ENCODE peak calls at places on chromosomes 11 and 22, in four cellular contexts. M is thoracic aorta, N is dorsolateral prefrontal cortex, L is astrocyte of the spinal cord. X is an unnamed sample.

GRCh38 chr22:37599161-37599560 is 9.5 kb upstream of the GGA1 start:
- DNase-seq in M (no peak), N (no peak), L (no peak), X (no peak)

GRCh38 chr11:19552100-19552499 is 160.5 kb upstream of the NAV2 start:
- DNase-seq in M (no peak), N (no peak), L (no peak), X (no peak)

GRCh38 chr11:104320091-104320490 is 156.1 kb upstream of the PDGFD start:
- DNase-seq in M (no peak), N (no peak), L (peak; percentile 32), X (no peak)

GRCh38 chr11:11776714-11777113 is 65.1 kb upstream of the USP47 start:
- DNase-seq in M (no peak), N (no peak), L (no peak), X (no peak)

GRCh38 chr11:75931124-75931523 is 116.1 kb downstream of the UVRAG start:
- DNase-seq in M (no peak), N (no peak), L (peak; percentile 45), X (no peak)

GRCh38 chr11:82936261-82936660 is 34.7 kb downstream of the DDIAS start:
- DNase-seq in M (no peak), N (no peak), L (peak; percentile 13), X (no peak)

GRCh38 chr11:10728779-10729472 is 22.1 kb upstream of the CTR9 start:
- DNase-seq in M (no peak), N (no peak), L (no peak), X (no peak)

GRCh38 chr22:29112102-29112501 is 39.3 kb downstream of the KREMEN1 start:
- DNase-seq in M (no peak), N (no peak), L (no peak), X (no peak)

GRCh38 chr11:57523419-57523818 is 7.1 kb downstream of the TIMM10 start:
- DNase-seq in M (no peak), N (no peak), L (no peak), X (no peak)

GRCh38 chr11:5700422-5701064 is 11.0 kb downstream of the TRIM22 start:
- DNase-seq in M (no peak), N (no peak), L (no peak), X (no peak)

GRCh38 chr11:112128483-112129121 is 35.3 kb downstream of the IL18 start:
- DNase-seq in M (no peak), N (peak; percentile 62), L (peak; percentile 75), X (no peak)

GRCh38 chr11:75760710-75761493 is 7.7 kb upstream of the DGAT2 start:
- DNase-seq in M (no peak), N (no peak), L (peak; percentile 36), X (no peak)

GRCh38 chr11:124623861-124624525 is 1.3 kb downstream of the TBRG1 start:
- DNase-seq in M (no peak), N (no peak), L (no peak), X (no peak)

GRCh38 chr11:119320593-119321524 is 3.9 kb upstream of the MCAM start:
- DNase-seq in M (no peak), N (no peak), L (peak; percentile 67), X (no peak)

GRCh38 chr22:49140921-49141680 is 686.6 kb downstream of the BRD1 start:
- DNase-seq in M (no peak), N (no peak), L (no peak), X (no peak)

GRCh38 chr11:131811380-131811779 is 441.0 kb downstream of the NTM start:
- DNase-seq in M (no peak), N (no peak), L (no peak), X (no peak)

GRCh38 chr11:48036011-48036410 is 55.7 kb downstream of the PTPRJ start:
- DNase-seq in M (no peak), N (no peak), L (no peak), X (no peak)

GRCh38 chr22:20885557-20886323 is 26.9 kb downstream of the SNAP29 start:
- DNase-seq in M (peak; percentile 27), N (peak; percentile 77), L (peak; percentile 79), X (no peak)

GRCh38 chr11:33700425-33701271 is at the start of gene C11orf91:
- DNase-seq in M (peak; percentile 91), N (peak; percentile 96), L (peak; percentile 98), X (peak; percentile 66)

GRCh38 chr11:79441159-79441875 is 487 bp upstream of the TENM4 start:
- DNase-seq in M (no peak), N (no peak), L (peak; percentile 56), X (no peak)
- H3K4me3 ChIP-seq in M (peak overlapping the region; percentile 89), N (peak overlapping the region; percentile 72), L (peak overlapping the region; percentile 78), X (no peak overlapping the region)

GRCh38 chr22:40524392-40525249 is 111.9 kb downstream of the MRTFA start:
- DNase-seq in M (no peak), N (no peak), L (no peak), X (no peak)
- TF ChIP-seq CTCF in M (no peak), N (no peak), L (peak; percentile 33), X (no peak)

DNA sequence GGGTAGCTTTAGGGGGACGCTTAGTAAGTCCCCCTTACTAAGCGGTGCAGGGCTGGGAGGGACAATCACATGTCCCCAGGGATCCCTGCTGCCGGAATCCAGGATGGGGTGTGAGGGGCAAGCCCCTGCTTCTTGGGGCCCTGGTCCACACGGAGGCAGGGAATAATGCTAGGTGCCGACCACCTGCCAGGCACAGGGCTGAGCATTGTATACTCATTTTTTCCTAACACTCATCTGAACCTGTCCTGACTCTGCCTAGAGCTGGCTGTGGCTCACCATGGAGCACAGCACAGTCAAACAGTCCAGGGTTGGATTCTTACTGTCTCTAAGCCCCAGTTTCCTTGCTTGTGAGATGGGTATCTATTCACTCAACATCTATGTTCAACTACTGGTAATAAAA is 1.4 kb upstream of the LTBP3 start:
- DNase-seq in M (no peak), N (no peak), L (no peak), X (no peak)
- H3K4me3 ChIP-seq in M (peak overlapping the region; percentile 80), N (no peak overlapping the region), L (no peak overlapping the region), X (no peak overlapping the region)

DNA sequence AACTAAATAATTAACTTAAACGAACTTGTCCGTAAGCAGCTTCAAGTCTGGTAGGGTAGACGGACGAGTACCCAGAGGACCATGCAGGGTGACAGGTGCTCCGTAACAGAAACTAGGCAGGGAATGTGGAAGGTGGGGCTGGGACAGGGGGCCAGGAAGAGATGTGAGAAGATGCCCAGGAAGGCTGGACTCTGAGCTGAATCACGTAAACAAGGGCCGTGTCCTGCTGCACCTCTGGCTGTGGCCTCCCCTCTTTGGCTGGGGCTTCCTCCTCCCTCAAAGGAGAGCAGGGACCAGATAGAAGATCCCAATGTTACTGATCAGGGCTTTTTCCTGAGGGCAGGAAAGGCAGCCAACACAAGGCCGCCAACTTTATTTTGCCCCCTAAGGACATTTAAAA is 47.9 kb downstream of the PACSIN2 start:
- DNase-seq in M (no peak), N (no peak), L (no peak), X (no peak)
- TF ChIP-seq CTCF in M (no peak), N (no peak), L (no peak), X (no peak)